ENCODE peak calls at places on chromosome 18, in ten cellular contexts. M, U, J, L, Y, Q, G, E, P and F are unnamed samples.

GRCh38 chr18:919078-919477 is 14.4 kb downstream of the ADCYAP1 start:
- DNase-seq in M (no peak), U (no peak), J (no peak), L (no peak), Y (no peak), Q (no peak), G (no peak), E (no peak), P (no peak), F (no peak)

GRCh38 chr18:74493689-74494088 is 2.5 kb upstream of the CNDP2 start:
- DNase-seq in M (no peak), U (peak), J (peak), L (no peak), Y (peak), Q (no peak), G (peak), E (no peak), P (peak), F (peak)

GRCh38 chr18:73684651-73685050 is 463.0 kb downstream of the FBXO15 start:
- DNase-seq in M (no peak), U (no peak), J (no peak), L (no peak), Y (no peak), Q (no peak), G (no peak), E (no peak), P (peak), F (no peak)

GRCh38 chr18:3332376-3332775 is 70.4 kb downstream of the MYL12B start:
- DNase-seq in M (no peak), U (no peak), J (no peak), L (no peak), Y (peak), Q (no peak), G (no peak), E (no peak), P (no peak), F (no peak)

GRCh38 chr18:57094199-57094598 is 52.7 kb upstream of the BOD1L2 start:
- DNase-seq in M (no peak), U (no peak), J (no peak), L (no peak), Y (no peak), Q (no peak), G (no peak), E (no peak), P (no peak), F (no peak)

GRCh38 chr18:44826418-44827259 is 146.0 kb downstream of the SETBP1 start:
- DNase-seq in M (no peak), U (no peak), J (no peak), L (no peak), Y (peak), Q (no peak), G (peak), E (peak), P (peak), F (peak)

GRCh38 chr18:41526046-41526445 is 429.0 kb upstream of the PIK3C3 start:
- DNase-seq in M (no peak), U (no peak), J (no peak), L (no peak), Y (no peak), Q (no peak), G (no peak), E (no peak), P (no peak), F (no peak)

GRCh38 chr18:74233933-74234325 is 57.8 kb downstream of the CYB5A start:
- DNase-seq in M (no peak), U (no peak), J (no peak), L (no peak), Y (no peak), Q (no peak), G (no peak), E (no peak), P (no peak), F (no peak)

GRCh38 chr18:5195656-5196055 is 1.4 kb downstream of the AKAIN1 start:
- DNase-seq in M (peak), U (no peak), J (no peak), L (no peak), Y (no peak), Q (no peak), G (no peak), E (no peak), P (no peak), F (no peak)

DNA sequence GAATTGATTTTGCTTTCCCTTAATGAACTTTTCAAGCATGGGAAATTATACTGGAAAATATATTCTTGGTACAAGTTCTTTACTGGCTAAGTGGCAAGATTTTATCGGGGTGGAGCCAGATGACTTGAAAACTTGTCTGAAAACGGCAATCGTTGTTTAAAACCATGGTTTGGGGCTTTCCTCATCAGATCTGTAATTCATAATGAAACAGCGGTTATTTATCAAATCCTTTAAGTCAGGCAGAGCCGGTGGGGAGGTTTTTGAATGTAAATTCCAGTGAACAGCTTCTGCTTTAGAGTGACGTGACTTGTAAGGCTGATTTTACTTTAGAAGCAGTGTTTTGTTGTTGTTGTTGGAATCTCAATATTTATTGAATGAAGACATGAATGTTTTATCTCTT is 2.6 kb downstream of the SEC11C start:
- DNase-seq in M (no peak), U (no peak), J (no peak), L (no peak), Y (no peak), Q (no peak), G (no peak), E (no peak), P (no peak), F (no peak)
- H3K4me3 ChIP-seq in M (no peak), U (no peak), J (no peak), L (no peak), Y (no peak), Q (no peak), G (no peak), E (no peak), P (no peak), F (no peak)

DNA sequence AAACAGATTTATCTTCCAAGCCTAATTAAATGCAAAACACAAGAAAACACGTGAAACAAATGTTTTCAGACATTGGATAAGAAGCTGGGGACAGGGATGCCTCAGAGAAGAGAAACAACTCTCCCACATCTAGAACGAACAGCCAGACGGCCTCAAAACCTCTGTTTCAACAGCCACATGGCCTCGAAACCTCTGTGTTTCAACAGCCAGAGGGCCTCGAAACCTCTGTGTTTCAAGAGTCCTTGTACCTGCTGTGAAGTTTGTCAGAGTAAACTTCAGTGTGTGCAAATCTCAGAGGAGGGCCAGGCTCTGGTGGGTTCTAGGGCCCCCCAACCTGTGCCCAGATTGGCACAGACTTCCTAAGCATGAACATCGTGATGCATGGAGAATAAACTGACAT is 43.3 kb upstream of the NFATC1 start:
- DNase-seq in M (no peak), U (no peak), J (no peak), L (no peak), Y (no peak), Q (no peak), G (no peak), E (no peak), P (no peak), F (no peak)
- H3K4me3 ChIP-seq in M (no peak), U (no peak), J (no peak), L (no peak), Y (no peak), Q (no peak), G (no peak), E (no peak), P (no peak), F (no peak)

GRCh38 chr18:62348474-62348873 is 23.4 kb downstream of the TNFRSF11A start:
- DNase-seq in M (no peak), U (no peak), J (no peak), L (no peak), Y (no peak), Q (no peak), G (no peak), E (no peak), P (no peak), F (no peak)
- H3K4me3 ChIP-seq in M (no peak), U (no peak), J (no peak), L (no peak), Y (no peak), Q (no peak), G (no peak), E (no peak), P (no peak), F (no peak)

GRCh38 chr18:8623549-8624106 is 14.4 kb downstream of the RAB12 start:
- DNase-seq in M (peak), U (no peak), J (no peak), L (peak), Y (no peak), Q (no peak), G (no peak), E (no peak), P (no peak), F (no peak)
- H3K4me3 ChIP-seq in M (no peak), U (no peak), J (no peak), L (peak), Y (no peak), Q (no peak), G (no peak), E (no peak), P (no peak), F (no peak)

DNA sequence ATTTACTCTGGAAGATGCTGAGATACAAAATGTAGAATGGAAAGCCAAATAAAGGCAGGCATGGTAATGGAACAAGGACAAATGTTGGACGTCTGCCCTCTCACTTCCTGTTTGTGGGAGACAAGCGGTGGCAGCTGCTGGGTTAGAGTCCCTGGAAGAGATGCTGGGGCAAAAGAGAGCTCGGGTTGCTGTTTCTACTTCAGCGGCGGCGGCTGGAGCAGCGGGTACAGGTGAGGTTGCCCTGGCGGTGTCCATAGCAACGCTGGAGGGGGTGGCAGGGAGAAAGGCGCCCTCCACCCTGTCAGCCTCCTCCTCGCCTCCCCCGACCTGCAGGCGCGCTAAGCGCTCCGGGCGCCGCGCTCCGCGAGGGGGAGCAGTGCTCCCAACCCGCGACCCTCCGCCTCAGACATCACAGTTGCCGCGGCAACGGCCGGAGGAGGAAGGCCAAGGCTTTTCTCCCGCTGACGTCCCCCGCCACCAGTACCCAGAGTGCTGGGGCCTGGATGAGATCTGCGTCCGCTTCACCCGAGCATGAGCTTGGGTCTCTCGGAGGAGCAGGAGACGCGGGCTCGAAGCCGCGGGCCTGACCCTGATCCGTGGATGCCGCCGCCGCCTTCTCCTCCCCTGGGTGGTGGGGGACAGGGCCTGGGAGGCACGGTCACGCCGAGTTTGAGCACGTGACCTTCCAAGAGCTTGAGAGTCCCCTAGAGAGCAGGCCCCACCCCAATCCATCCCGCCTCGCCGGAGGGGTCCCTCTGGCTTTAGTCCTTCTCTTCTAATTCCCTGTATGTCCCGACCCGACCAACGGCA is 65.6 kb downstream of the NOL4 start:
- DNase-seq in M (peak), U (no peak), J (no peak), L (peak), Y (no peak), Q (peak), G (peak), E (peak), P (peak), F (peak)
- H3K4me3 ChIP-seq in M (peak), U (no peak), J (no peak), L (peak), Y (peak), Q (peak), G (peak), E (peak), P (peak), F (no peak)